ENCODE peak calls at places on chromosomes 1 and 21, in nine cellular contexts. One of them, this sample, is unnamed.

GRCh38 chr1:26360051-26360806 is 6.3 kb upstream of the CRYBG2 start:
- DNase-seq in RWPE2: no peak
- DNase-seq in transverse colon: peak
- DNase-seq in sigmoid colon: peak
- DNase-seq in fibroblast of mammary gland: no peak
- DNase-seq in choroid plexus epithelial cell: no peak
- DNase-seq in PC-9: no peak
- DNase-seq in Caco-2: no peak
- DNase-seq in tibial nerve: no peak
- DNase-seq in this sample: no peak

GRCh38 chr1:181113061-181113695 is 24.7 kb downstream of the IER5 start:
- DNase-seq in PC-9: peak
- DNase-seq in choroid plexus epithelial cell: peak
- DNase-seq in sigmoid colon: no peak
- DNase-seq in transverse colon: no peak
- DNase-seq in tibial nerve: no peak
- DNase-seq in RWPE2: peak
- DNase-seq in fibroblast of mammary gland: peak
- DNase-seq in Caco-2: peak
- DNase-seq in this sample: peak

GRCh38 chr21:22421416-22422190 is 1423.4 kb downstream of the NCAM2 start:
- DNase-seq in tibial nerve: no peak
- DNase-seq in sigmoid colon: no peak
- DNase-seq in PC-9: no peak
- DNase-seq in RWPE2: no peak
- DNase-seq in transverse colon: no peak
- DNase-seq in Caco-2: no peak
- DNase-seq in choroid plexus epithelial cell: no peak
- DNase-seq in fibroblast of mammary gland: no peak
- DNase-seq in this sample: no peak

GRCh38 chr1:153400244-153400643 is 9.4 kb upstream of the S100A8 start:
- DNase-seq in transverse colon: no peak
- DNase-seq in PC-9: no peak
- DNase-seq in fibroblast of mammary gland: no peak
- DNase-seq in tibial nerve: no peak
- DNase-seq in Caco-2: no peak
- DNase-seq in choroid plexus epithelial cell: no peak
- DNase-seq in sigmoid colon: no peak
- DNase-seq in RWPE2: no peak
- DNase-seq in this sample: peak

GRCh38 chr1:193377472-193377871 is 191.1 kb upstream of the B3GALT2 start:
- DNase-seq in PC-9: no peak
- DNase-seq in fibroblast of mammary gland: no peak
- DNase-seq in choroid plexus epithelial cell: no peak
- DNase-seq in transverse colon: no peak
- DNase-seq in RWPE2: no peak
- DNase-seq in sigmoid colon: no peak
- DNase-seq in tibial nerve: no peak
- DNase-seq in Caco-2: no peak
- DNase-seq in this sample: no peak

GRCh38 chr1:231177971-231178370 is 16.1 kb downstream of the TRIM67 start:
- DNase-seq in transverse colon: no peak
- DNase-seq in PC-9: no peak
- DNase-seq in Caco-2: no peak
- DNase-seq in RWPE2: no peak
- DNase-seq in fibroblast of mammary gland: peak
- DNase-seq in sigmoid colon: no peak
- DNase-seq in choroid plexus epithelial cell: no peak
- DNase-seq in tibial nerve: no peak
- DNase-seq in this sample: no peak

GRCh38 chr1:210394281-210394798 is 65.6 kb downstream of the HHAT start:
- DNase-seq in PC-9: no peak
- DNase-seq in fibroblast of mammary gland: peak
- DNase-seq in sigmoid colon: no peak
- DNase-seq in RWPE2: no peak
- DNase-seq in transverse colon: no peak
- DNase-seq in choroid plexus epithelial cell: no peak
- DNase-seq in tibial nerve: peak
- DNase-seq in Caco-2: no peak
- DNase-seq in this sample: peak

GRCh38 chr1:74771913-74772515 is 39.1 kb downstream of the TYW3 start:
- DNase-seq in PC-9: peak
- DNase-seq in tibial nerve: no peak
- DNase-seq in RWPE2: no peak
- DNase-seq in Caco-2: no peak
- DNase-seq in transverse colon: no peak
- DNase-seq in fibroblast of mammary gland: peak
- DNase-seq in choroid plexus epithelial cell: peak
- DNase-seq in sigmoid colon: no peak
- DNase-seq in this sample: peak

GRCh38 chr21:31865429-31865970 is 7.3 kb upstream of the HUNK start:
- DNase-seq in RWPE2: no peak
- DNase-seq in PC-9: no peak
- DNase-seq in Caco-2: no peak
- DNase-seq in sigmoid colon: no peak
- DNase-seq in choroid plexus epithelial cell: no peak
- DNase-seq in transverse colon: no peak
- DNase-seq in fibroblast of mammary gland: no peak
- DNase-seq in tibial nerve: no peak
- DNase-seq in this sample: no peak

GRCh38 chr1:151478140-151478812 is 19.0 kb upstream of the POGZ start:
- DNase-seq in transverse colon: no peak
- DNase-seq in PC-9: no peak
- DNase-seq in tibial nerve: no peak
- DNase-seq in RWPE2: no peak
- DNase-seq in fibroblast of mammary gland: no peak
- DNase-seq in sigmoid colon: no peak
- DNase-seq in Caco-2: no peak
- DNase-seq in choroid plexus epithelial cell: no peak
- DNase-seq in this sample: no peak

GRCh38 chr1:151474711-151475110 is 15.4 kb upstream of the POGZ start:
- DNase-seq in transverse colon: no peak
- DNase-seq in tibial nerve: no peak
- DNase-seq in sigmoid colon: no peak
- DNase-seq in fibroblast of mammary gland: no peak
- DNase-seq in PC-9: no peak
- DNase-seq in Caco-2: no peak
- DNase-seq in RWPE2: no peak
- DNase-seq in choroid plexus epithelial cell: no peak
- DNase-seq in this sample: no peak

GRCh38 chr1:151477066-151477465 is 17.8 kb upstream of the POGZ start:
- DNase-seq in sigmoid colon: no peak
- DNase-seq in Caco-2: no peak
- DNase-seq in RWPE2: no peak
- DNase-seq in tibial nerve: no peak
- DNase-seq in PC-9: no peak
- DNase-seq in choroid plexus epithelial cell: no peak
- DNase-seq in fibroblast of mammary gland: no peak
- DNase-seq in transverse colon: no peak
- DNase-seq in this sample: no peak

GRCh38 chr1:151475175-151475574 is 15.9 kb upstream of the POGZ start:
- DNase-seq in transverse colon: no peak
- DNase-seq in RWPE2: no peak
- DNase-seq in Caco-2: no peak
- DNase-seq in choroid plexus epithelial cell: no peak
- DNase-seq in tibial nerve: no peak
- DNase-seq in sigmoid colon: no peak
- DNase-seq in PC-9: no peak
- DNase-seq in fibroblast of mammary gland: no peak
- DNase-seq in this sample: no peak

GRCh38 chr1:151476083-151476482 is 16.8 kb upstream of the POGZ start:
- DNase-seq in choroid plexus epithelial cell: no peak
- DNase-seq in PC-9: no peak
- DNase-seq in transverse colon: no peak
- DNase-seq in Caco-2: no peak
- DNase-seq in sigmoid colon: no peak
- DNase-seq in RWPE2: no peak
- DNase-seq in fibroblast of mammary gland: no peak
- DNase-seq in tibial nerve: no peak
- DNase-seq in this sample: no peak
- TF ChIP-seq CTCF in choroid plexus epithelial cell: no peak
- TF ChIP-seq CTCF in PC-9: no peak
- TF ChIP-seq CTCF in transverse colon: no peak
- TF ChIP-seq CTCF in Caco-2: no peak
- TF ChIP-seq CTCF in sigmoid colon: no peak
- TF ChIP-seq CTCF in RWPE2: no peak
- TF ChIP-seq CTCF in fibroblast of mammary gland: no peak
- TF ChIP-seq CTCF in tibial nerve: no peak
- TF ChIP-seq CTCF in this sample: no peak

GRCh38 chr21:36992671-36993070 is 13.8 kb upstream of the RIPPLY3 start:
- DNase-seq in transverse colon: no peak
- DNase-seq in fibroblast of mammary gland: no peak
- DNase-seq in Caco-2: no peak
- DNase-seq in RWPE2: no peak
- DNase-seq in choroid plexus epithelial cell: no peak
- DNase-seq in sigmoid colon: no peak
- DNase-seq in tibial nerve: no peak
- DNase-seq in PC-9: no peak
- DNase-seq in this sample: no peak

GRCh38 chr21:36990508-36991205 is 15.8 kb upstream of the RIPPLY3 start:
- DNase-seq in fibroblast of mammary gland: no peak
- DNase-seq in tibial nerve: no peak
- DNase-seq in choroid plexus epithelial cell: no peak
- DNase-seq in transverse colon: no peak
- DNase-seq in RWPE2: no peak
- DNase-seq in sigmoid colon: no peak
- DNase-seq in PC-9: no peak
- DNase-seq in Caco-2: no peak
- DNase-seq in this sample: no peak

GRCh38 chr21:36988536-36988935 is 18.0 kb upstream of the RIPPLY3 start:
- DNase-seq in tibial nerve: no peak
- DNase-seq in RWPE2: no peak
- DNase-seq in PC-9: no peak
- DNase-seq in choroid plexus epithelial cell: no peak
- DNase-seq in transverse colon: no peak
- DNase-seq in Caco-2: no peak
- DNase-seq in fibroblast of mammary gland: no peak
- DNase-seq in sigmoid colon: no peak
- DNase-seq in this sample: no peak

GRCh38 chr21:36987845-36988244 is 18.7 kb upstream of the RIPPLY3 start:
- DNase-seq in choroid plexus epithelial cell: no peak
- DNase-seq in PC-9: no peak
- DNase-seq in sigmoid colon: no peak
- DNase-seq in tibial nerve: no peak
- DNase-seq in transverse colon: no peak
- DNase-seq in Caco-2: no peak
- DNase-seq in fibroblast of mammary gland: no peak
- DNase-seq in RWPE2: no peak
- DNase-seq in this sample: no peak

DNA sequence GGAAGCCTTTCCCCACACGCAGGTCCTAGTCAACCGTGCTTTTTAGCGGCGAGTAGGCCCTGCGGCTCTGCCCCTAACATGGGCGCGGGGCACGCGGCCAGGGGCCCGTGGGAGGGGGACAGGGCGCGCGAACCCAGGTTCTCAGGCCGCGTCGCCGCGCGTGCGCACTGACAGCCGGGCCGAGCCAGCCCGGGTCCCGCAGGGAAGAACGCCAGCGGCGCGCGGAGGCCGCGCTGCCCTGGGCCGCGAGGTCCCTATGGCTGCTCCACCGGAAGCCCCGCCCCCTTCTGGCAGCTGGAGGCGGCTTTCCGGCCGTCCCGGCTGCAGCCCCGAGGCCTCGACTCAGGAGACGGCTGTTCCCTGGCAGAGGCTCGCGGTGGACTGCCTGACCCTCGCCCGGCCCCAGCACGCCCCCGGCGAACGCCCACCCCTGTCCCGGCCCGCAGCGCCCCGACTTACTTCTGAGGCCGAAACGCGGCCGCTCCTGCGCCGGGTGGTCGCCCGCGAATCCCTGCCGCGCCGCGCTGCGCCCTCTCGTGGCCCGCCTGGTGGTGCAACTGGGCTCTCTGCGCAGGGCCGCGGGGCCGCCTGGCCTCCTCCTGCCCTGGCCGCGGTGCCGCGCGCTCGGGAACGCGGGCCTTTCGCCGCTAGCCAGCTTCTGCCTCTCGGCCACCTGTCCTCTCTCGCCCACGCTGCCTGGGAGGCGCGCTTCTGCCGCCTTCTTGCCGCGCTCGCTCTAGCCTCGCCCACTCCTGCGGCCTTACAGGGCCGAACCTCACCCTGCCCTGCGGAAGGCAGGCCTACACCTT is 16.6 kb upstream of the RIPPLY3 start:
- DNase-seq in tibial nerve: peak
- DNase-seq in RWPE2: peak
- DNase-seq in fibroblast of mammary gland: peak
- DNase-seq in transverse colon: peak
- DNase-seq in sigmoid colon: peak
- DNase-seq in Caco-2: peak
- DNase-seq in choroid plexus epithelial cell: peak
- DNase-seq in PC-9: peak
- DNase-seq in this sample: peak
- TF ChIP-seq CTCF in tibial nerve: peak
- TF ChIP-seq CTCF in RWPE2: peak
- TF ChIP-seq CTCF in fibroblast of mammary gland: no peak
- TF ChIP-seq CTCF in transverse colon: peak
- TF ChIP-seq CTCF in sigmoid colon: no peak
- TF ChIP-seq CTCF in Caco-2: peak
- TF ChIP-seq CTCF in choroid plexus epithelial cell: peak
- TF ChIP-seq CTCF in PC-9: peak
- TF ChIP-seq CTCF in this sample: peak

GRCh38 chr1:220511785-220512184 is 16.2 kb upstream of the MARK1 start:
- DNase-seq in Caco-2: peak
- DNase-seq in RWPE2: no peak
- DNase-seq in sigmoid colon: no peak
- DNase-seq in fibroblast of mammary gland: no peak
- DNase-seq in tibial nerve: no peak
- DNase-seq in transverse colon: no peak
- DNase-seq in choroid plexus epithelial cell: no peak
- DNase-seq in PC-9: no peak
- DNase-seq in this sample: peak
- TF ChIP-seq CTCF in Caco-2: peak
- TF ChIP-seq CTCF in RWPE2: no peak
- TF ChIP-seq CTCF in sigmoid colon: no peak
- TF ChIP-seq CTCF in fibroblast of mammary gland: peak
- TF ChIP-seq CTCF in tibial nerve: no peak
- TF ChIP-seq CTCF in transverse colon: no peak
- TF ChIP-seq CTCF in choroid plexus epithelial cell: no peak
- TF ChIP-seq CTCF in PC-9: no peak
- TF ChIP-seq CTCF in this sample: peak

GRCh38 chr1:67213164-67213563 is 46.9 kb downstream of the IL23R start:
- DNase-seq in transverse colon: no peak
- DNase-seq in choroid plexus epithelial cell: peak
- DNase-seq in tibial nerve: no peak
- DNase-seq in fibroblast of mammary gland: peak
- DNase-seq in RWPE2: no peak
- DNase-seq in sigmoid colon: no peak
- DNase-seq in PC-9: no peak
- DNase-seq in Caco-2: no peak
- DNase-seq in this sample: peak

GRCh38 chr1:67211589-67212563 is 45.6 kb downstream of the IL23R start:
- DNase-seq in PC-9: no peak
- DNase-seq in sigmoid colon: no peak
- DNase-seq in tibial nerve: no peak
- DNase-seq in choroid plexus epithelial cell: peak
- DNase-seq in fibroblast of mammary gland: peak
- DNase-seq in Caco-2: no peak
- DNase-seq in RWPE2: no peak
- DNase-seq in transverse colon: peak
- DNase-seq in this sample: peak

GRCh38 chr1:67213948-67214347 is 47.7 kb downstream of the IL23R start:
- DNase-seq in PC-9: no peak
- DNase-seq in tibial nerve: no peak
- DNase-seq in Caco-2: no peak
- DNase-seq in choroid plexus epithelial cell: no peak
- DNase-seq in sigmoid colon: no peak
- DNase-seq in fibroblast of mammary gland: no peak
- DNase-seq in transverse colon: no peak
- DNase-seq in RWPE2: no peak
- DNase-seq in this sample: no peak

GRCh38 chr1:67214420-67215174 is 48.3 kb downstream of the IL23R start:
- DNase-seq in tibial nerve: no peak
- DNase-seq in Caco-2: no peak
- DNase-seq in fibroblast of mammary gland: peak
- DNase-seq in PC-9: no peak
- DNase-seq in sigmoid colon: no peak
- DNase-seq in transverse colon: peak
- DNase-seq in choroid plexus epithelial cell: peak
- DNase-seq in RWPE2: no peak
- DNase-seq in this sample: peak
- TF ChIP-seq CTCF in tibial nerve: no peak
- TF ChIP-seq CTCF in Caco-2: peak
- TF ChIP-seq CTCF in fibroblast of mammary gland: peak
- TF ChIP-seq CTCF in PC-9: peak
- TF ChIP-seq CTCF in sigmoid colon: no peak
- TF ChIP-seq CTCF in transverse colon: peak
- TF ChIP-seq CTCF in choroid plexus epithelial cell: peak
- TF ChIP-seq CTCF in RWPE2: peak
- TF ChIP-seq CTCF in this sample: peak

This sample was measured in MCF 10A.